ENCODE peak calls at places on chromosomes 7 and 10, in eight cellular contexts. L is GM03348; I is activated CD4-positive, alpha-beta T cell treated with anti-CD3 and anti-CD28 coated beads, Interleukin-2, amount 10 ng/mL, durations not matched to agents 7 days and 5 days; H is Right ventricle myocardium superior; D is Kasumi-1; U is stimulated activated naive CD8-positive, alpha-beta T cell treated with anti-CD3 and anti-CD28 coated beads, Interleukin-15, amount 100 ng/mL, for 72 hours; P is GM20000; M is Ammon's horn. R is an unnamed sample.

GRCh38 chr7:4763091-4763793 is 12.2 kb upstream of the AP5Z1 start:
- DNase-seq in H (no peak), L (no peak), P (no peak), D (no peak), M (no peak), U (no peak), I (no peak), R (no peak)

GRCh38 chr10:26777686-26778085 is 80.2 kb downstream of the PDSS1 start:
- DNase-seq in P (no peak), L (no peak), H (no peak), U (no peak), M (no peak), I (no peak), D (no peak), R (no peak)

GRCh38 chr7:115682507-115682906 is 348.1 kb downstream of the TFEC start:
- DNase-seq in I (no peak), D (no peak), U (no peak), H (no peak), P (no peak), L (no peak), M (no peak), R (no peak)

GRCh38 chr10:31186225-31187010 is 132.6 kb upstream of the ZEB1 start:
- DNase-seq in P (no peak), H (no peak), M (no peak), D (no peak), U (no peak), I (no peak), L (no peak), R (no peak)

GRCh38 chr7:92898798-92899197 is 62.4 kb upstream of the CDK6 start:
- DNase-seq in U (no peak), L (no peak), D (no peak), I (no peak), H (no peak), M (no peak), P (no peak), R (no peak)

GRCh38 chr10:130801276-130801675 is 510.2 kb downstream of the TCERG1L start:
- DNase-seq in I (no peak), M (no peak), H (no peak), P (no peak), U (no peak), L (no peak), D (no peak), R (no peak)

GRCh38 chr10:123797813-123798212 is 93.8 kb downstream of the CPXM2 start:
- DNase-seq in P (no peak), U (no peak), H (no peak), L (no peak), M (no peak), D (no peak), I (no peak), R (no peak)

GRCh38 chr10:113313048-113313611 is 239.7 kb upstream of the HABP2 start:
- DNase-seq in U (no peak), D (no peak), L (no peak), I (no peak), M (no peak), H (no peak), P (no peak), R (no peak)

GRCh38 chr10:87546971-87547413 is 42.3 kb downstream of the MINPP1 start:
- DNase-seq in M (no peak), U (no peak), I (no peak), H (no peak), L (peak), D (no peak), P (no peak), R (no peak)

GRCh38 chr7:8126768-8127167 is 135.2 kb downstream of the ICA1 start:
- DNase-seq in D (no peak), M (no peak), L (no peak), P (no peak), U (no peak), I (no peak), H (no peak), R (no peak)

GRCh38 chr10:52318822-52319464 is 4.9 kb downstream of the DKK1 start:
- DNase-seq in L (peak), D (no peak), M (no peak), I (no peak), U (no peak), P (no peak), H (no peak), R (no peak)

GRCh38 chr10:56449770-56450169 is 88.7 kb upstream of the ZWINT start:
- DNase-seq in L (no peak), P (no peak), H (no peak), I (no peak), M (no peak), U (no peak), D (peak), R (no peak)

GRCh38 chr10:125162181-125162906 is 2.0 kb upstream of the CTBP2 start:
- DNase-seq in P (no peak), U (no peak), D (no peak), M (no peak), I (no peak), H (no peak), L (no peak), R (no peak)

GRCh38 chr7:81769891-81770818 is at the start of gene HGF:
- DNase-seq in D (peak), L (peak), P (no peak), H (peak), U (no peak), I (no peak), M (peak), R (no peak)

R was measured in stimulated activated naive B cell treated with anti-CD40 and anti-IgM and Interleukin-4, amounts not matched to agents 10 μg/mL and 1 μg/mL and 100 μg/mL, for 72 hours.